ENCODE peak calls at places on chromosomes 13 and 19, in four cellular contexts. One of them, this sample, is unnamed.

GRCh38 chr19:38792250-38793111 is 3.5 kb downstream of the LGALS7B start:
- DNase-seq in T follicular helper cell: no peak
- DNase-seq in choroid plexus epithelial cell: peak
- DNase-seq in CD4-positive, alpha-beta T cell: peak
- DNase-seq in this sample: no peak

GRCh38 chr13:95087746-95088305 is 213.4 kb downstream of the ABCC4 start:
- DNase-seq in T follicular helper cell: no peak
- DNase-seq in choroid plexus epithelial cell: peak
- DNase-seq in CD4-positive, alpha-beta T cell: no peak
- DNase-seq in this sample: no peak

GRCh38 chr19:29942404-29943261 is 594 bp downstream of the URI1 start:
- DNase-seq in T follicular helper cell: peak
- DNase-seq in choroid plexus epithelial cell: no peak
- DNase-seq in CD4-positive, alpha-beta T cell: peak
- DNase-seq in this sample: peak

GRCh38 chr19:55437410-55437809 is 5.7 kb downstream of the SHISA7 start:
- DNase-seq in T follicular helper cell: no peak
- DNase-seq in choroid plexus epithelial cell: peak
- DNase-seq in CD4-positive, alpha-beta T cell: no peak
- DNase-seq in this sample: peak

GRCh38 chr19:5016781-5017180 is 47.9 kb downstream of the KDM4B start:
- DNase-seq in T follicular helper cell: no peak
- DNase-seq in choroid plexus epithelial cell: no peak
- DNase-seq in CD4-positive, alpha-beta T cell: no peak
- DNase-seq in this sample: no peak

GRCh38 chr19:16566161-16566560 is 6.1 kb downstream of the SLC35E1 start:
- DNase-seq in T follicular helper cell: peak
- DNase-seq in choroid plexus epithelial cell: no peak
- DNase-seq in CD4-positive, alpha-beta T cell: peak
- DNase-seq in this sample: no peak

GRCh38 chr13:107367258-107367657 is 799.3 kb upstream of the ARGLU1 start:
- DNase-seq in T follicular helper cell: no peak
- DNase-seq in choroid plexus epithelial cell: no peak
- DNase-seq in CD4-positive, alpha-beta T cell: no peak
- DNase-seq in this sample: no peak

GRCh38 chr19:10832659-10833296 is 3.2 kb downstream of the TMED1 start:
- DNase-seq in T follicular helper cell: no peak
- DNase-seq in choroid plexus epithelial cell: no peak
- DNase-seq in CD4-positive, alpha-beta T cell: no peak
- DNase-seq in this sample: no peak

GRCh38 chr13:49995535-49996165 is 1.2 kb upstream of the TRIM13 start:
- DNase-seq in T follicular helper cell: no peak
- DNase-seq in choroid plexus epithelial cell: peak
- DNase-seq in CD4-positive, alpha-beta T cell: no peak
- DNase-seq in this sample: no peak

GRCh38 chr13:48853381-48854102 is 122.2 kb upstream of the FNDC3A start:
- DNase-seq in T follicular helper cell: no peak
- DNase-seq in choroid plexus epithelial cell: peak
- DNase-seq in CD4-positive, alpha-beta T cell: no peak
- DNase-seq in this sample: no peak

GRCh38 chr13:45179428-45179827 is 21.4 kb downstream of the KCTD4 start:
- DNase-seq in T follicular helper cell: no peak
- DNase-seq in choroid plexus epithelial cell: no peak
- DNase-seq in CD4-positive, alpha-beta T cell: no peak
- DNase-seq in this sample: peak

GRCh38 chr13:49997935-49998334 is 1.1 kb downstream of the TRIM13 start:
- DNase-seq in T follicular helper cell: no peak
- DNase-seq in choroid plexus epithelial cell: no peak
- DNase-seq in CD4-positive, alpha-beta T cell: no peak
- DNase-seq in this sample: no peak

GRCh38 chr19:50358483-50359431 is 6.7 kb downstream of the NAPSA start:
- DNase-seq in T follicular helper cell: peak
- DNase-seq in choroid plexus epithelial cell: peak
- DNase-seq in CD4-positive, alpha-beta T cell: peak
- DNase-seq in this sample: peak

GRCh38 chr13:79108914-79109643 is 297.0 kb downstream of the RBM26 start:
- DNase-seq in T follicular helper cell: no peak
- DNase-seq in choroid plexus epithelial cell: no peak
- DNase-seq in CD4-positive, alpha-beta T cell: no peak
- DNase-seq in this sample: peak

GRCh38 chr13:109010912-109011311 is 381.5 kb downstream of the MYO16 start:
- DNase-seq in T follicular helper cell: no peak
- DNase-seq in choroid plexus epithelial cell: peak
- DNase-seq in CD4-positive, alpha-beta T cell: no peak
- DNase-seq in this sample: no peak

GRCh38 chr13:74280093-74280794 is 146.0 kb upstream of the KLF12 start:
- DNase-seq in T follicular helper cell: no peak
- DNase-seq in choroid plexus epithelial cell: no peak
- DNase-seq in CD4-positive, alpha-beta T cell: no peak
- DNase-seq in this sample: no peak

GRCh38 chr13:31134055-31134711 is 27.5 kb downstream of the HSPH1 start:
- DNase-seq in T follicular helper cell: no peak
- DNase-seq in choroid plexus epithelial cell: no peak
- DNase-seq in CD4-positive, alpha-beta T cell: no peak
- DNase-seq in this sample: no peak

GRCh38 chr13:51643114-51643881 is 59.0 kb downstream of the WDFY2 start:
- DNase-seq in T follicular helper cell: no peak
- DNase-seq in choroid plexus epithelial cell: peak
- DNase-seq in CD4-positive, alpha-beta T cell: no peak
- DNase-seq in this sample: peak

GRCh38 chr19:51440846-51441409 is 17.3 kb downstream of the SIGLEC8 start:
- DNase-seq in T follicular helper cell: no peak
- DNase-seq in choroid plexus epithelial cell: peak
- DNase-seq in CD4-positive, alpha-beta T cell: no peak
- DNase-seq in this sample: no peak

GRCh38 chr19:19276386-19276785 is 3.3 kb upstream of the TM6SF2 start:
- DNase-seq in T follicular helper cell: no peak
- DNase-seq in choroid plexus epithelial cell: peak
- DNase-seq in CD4-positive, alpha-beta T cell: no peak
- DNase-seq in this sample: no peak

GRCh38 chr13:83215627-83216026 is 666.6 kb downstream of the SLITRK1 start:
- DNase-seq in T follicular helper cell: no peak
- DNase-seq in choroid plexus epithelial cell: peak
- DNase-seq in CD4-positive, alpha-beta T cell: no peak
- DNase-seq in this sample: no peak

GRCh38 chr19:1115646-1116420 is 12.0 kb downstream of the GPX4 start:
- DNase-seq in T follicular helper cell: no peak
- DNase-seq in choroid plexus epithelial cell: no peak
- DNase-seq in CD4-positive, alpha-beta T cell: no peak
- DNase-seq in this sample: no peak

GRCh38 chr13:110886475-110887241 is 28.2 kb downstream of the ANKRD10 start:
- DNase-seq in T follicular helper cell: no peak
- DNase-seq in choroid plexus epithelial cell: no peak
- DNase-seq in CD4-positive, alpha-beta T cell: no peak
- DNase-seq in this sample: no peak

GRCh38 chr13:41222259-41222852 is 28.0 kb upstream of the KBTBD7 start:
- DNase-seq in T follicular helper cell: peak
- DNase-seq in choroid plexus epithelial cell: peak
- DNase-seq in CD4-positive, alpha-beta T cell: peak
- DNase-seq in this sample: peak

GRCh38 chr19:35341565-35342225 is 6.0 kb upstream of the FFAR1 start:
- DNase-seq in T follicular helper cell: no peak
- DNase-seq in choroid plexus epithelial cell: no peak
- DNase-seq in CD4-positive, alpha-beta T cell: no peak
- DNase-seq in this sample: no peak

GRCh38 chr13:29684441-29684840 is 89.0 kb upstream of the SLC7A1 start:
- DNase-seq in T follicular helper cell: no peak
- DNase-seq in choroid plexus epithelial cell: no peak
- DNase-seq in CD4-positive, alpha-beta T cell: no peak
- DNase-seq in this sample: no peak

GRCh38 chr19:8631425-8631819 is 989 bp downstream of the NFILZ start:
- DNase-seq in T follicular helper cell: no peak
- DNase-seq in choroid plexus epithelial cell: peak
- DNase-seq in CD4-positive, alpha-beta T cell: no peak
- DNase-seq in this sample: peak

GRCh38 chr19:8935460-8935859 is 74.7 kb downstream of the MUC16 start:
- DNase-seq in T follicular helper cell: no peak
- DNase-seq in choroid plexus epithelial cell: peak
- DNase-seq in CD4-positive, alpha-beta T cell: no peak
- DNase-seq in this sample: no peak

GRCh38 chr19:18291019-18291524 is 9.7 kb upstream of the JUND start:
- DNase-seq in T follicular helper cell: no peak
- DNase-seq in choroid plexus epithelial cell: no peak
- DNase-seq in CD4-positive, alpha-beta T cell: no peak
- DNase-seq in this sample: no peak

GRCh38 chr13:34764246-34764645 is 177.8 kb upstream of the NBEA start:
- DNase-seq in T follicular helper cell: no peak
- DNase-seq in choroid plexus epithelial cell: no peak
- DNase-seq in CD4-positive, alpha-beta T cell: no peak
- DNase-seq in this sample: no peak

GRCh38 chr13:113776231-113777125 is 17.5 kb downstream of the TMEM255B start:
- DNase-seq in T follicular helper cell: no peak
- DNase-seq in choroid plexus epithelial cell: no peak
- DNase-seq in CD4-positive, alpha-beta T cell: no peak
- DNase-seq in this sample: peak

GRCh38 chr19:48698046-48698445 is 2.3 kb downstream of the FUT2 start:
- DNase-seq in T follicular helper cell: no peak
- DNase-seq in choroid plexus epithelial cell: peak
- DNase-seq in CD4-positive, alpha-beta T cell: no peak
- DNase-seq in this sample: peak

GRCh38 chr19:778910-779653 is 18.2 kb upstream of the PTBP1 start:
- DNase-seq in T follicular helper cell: no peak
- DNase-seq in choroid plexus epithelial cell: peak
- DNase-seq in CD4-positive, alpha-beta T cell: no peak
- DNase-seq in this sample: peak

GRCh38 chr19:56091751-56092546 is 29.1 kb downstream of the ZNF787 start:
- DNase-seq in T follicular helper cell: no peak
- DNase-seq in choroid plexus epithelial cell: no peak
- DNase-seq in CD4-positive, alpha-beta T cell: no peak
- DNase-seq in this sample: no peak

GRCh38 chr13:97211357-97211756 is 10.8 kb upstream of the MBNL2 start:
- DNase-seq in T follicular helper cell: no peak
- DNase-seq in choroid plexus epithelial cell: no peak
- DNase-seq in CD4-positive, alpha-beta T cell: no peak
- DNase-seq in this sample: no peak

GRCh38 chr19:6534451-6535093 is 3.7 kb downstream of the TNFSF9 start:
- DNase-seq in T follicular helper cell: no peak
- DNase-seq in choroid plexus epithelial cell: no peak
- DNase-seq in CD4-positive, alpha-beta T cell: no peak
- DNase-seq in this sample: no peak

GRCh38 chr19:4374451-4375163 is 25.7 kb downstream of the SH3GL1 start:
- DNase-seq in T follicular helper cell: no peak
- DNase-seq in choroid plexus epithelial cell: peak
- DNase-seq in CD4-positive, alpha-beta T cell: no peak
- DNase-seq in this sample: peak

GRCh38 chr19:30063184-30064020 is 121.4 kb downstream of the URI1 start:
- DNase-seq in T follicular helper cell: no peak
- DNase-seq in choroid plexus epithelial cell: no peak
- DNase-seq in CD4-positive, alpha-beta T cell: no peak
- DNase-seq in this sample: no peak

GRCh38 chr19:11674067-11674492 is 64.7 kb downstream of the ZNF823 start:
- DNase-seq in T follicular helper cell: no peak
- DNase-seq in choroid plexus epithelial cell: no peak
- DNase-seq in CD4-positive, alpha-beta T cell: no peak
- DNase-seq in this sample: no peak

This sample was measured in SJCRH30.